ENCODE peak calls at places on chromosomes 7 and 10, in ten cellular contexts. H, J, W, G, Y, Z, R, X, O and T are unnamed samples.

GRCh38 chr10:25169740-25170139 is 5.1 kb upstream of the GPR158 start:
- DNase-seq in H (no peak), J (no peak), W (no peak), G (no peak), Y (no peak), Z (no peak), R (no peak), X (no peak), O (no peak), T (no peak)

GRCh38 chr7:42987648-42988214 is 55.6 kb downstream of the MRPL32 start:
- DNase-seq in H (no peak), J (no peak), W (no peak), G (no peak), Y (no peak), Z (no peak), R (no peak), X (no peak), O (no peak), T (no peak)

GRCh38 chr7:46189255-46189790 is 268.3 kb upstream of the IGFBP3 start:
- DNase-seq in H (no peak), J (no peak), W (no peak), G (no peak), Y (no peak), Z (no peak), R (no peak), X (no peak), O (no peak), T (no peak)

GRCh38 chr7:38309555-38309954 is 36.1 kb upstream of the TARP start:
- DNase-seq in H (no peak), J (no peak), W (no peak), G (no peak), Y (no peak), Z (no peak), R (no peak), X (no peak), O (no peak), T (no peak)

GRCh38 chr10:61733358-61733940 is 70.7 kb downstream of the CABCOCO1 start:
- DNase-seq in H (peak; percentile 47), J (no peak), W (peak; percentile 65), G (peak; percentile 73), Y (peak; percentile 64), Z (no peak), R (no peak), X (no peak), O (peak; percentile 68), T (peak; percentile 45)

GRCh38 chr7:22477876-22478450 is 22.0 kb downstream of the STEAP1B start:
- DNase-seq in H (no peak), J (no peak), W (no peak), G (peak; percentile 47), Y (no peak), Z (peak; percentile 41), R (no peak), X (no peak), O (no peak), T (no peak)

GRCh38 chr7:36182854-36183604 is 30.0 kb downstream of the EEPD1 start:
- DNase-seq in H (no peak), J (no peak), W (no peak), G (no peak), Y (no peak), Z (no peak), R (no peak), X (peak; percentile 26), O (no peak), T (no peak)

GRCh38 chr10:17213646-17214349 is 12.3 kb upstream of the TRDMT1 start:
- DNase-seq in H (no peak), J (no peak), W (peak; percentile 69), G (no peak), Y (peak; percentile 79), Z (no peak), R (no peak), X (no peak), O (no peak), T (no peak)

GRCh38 chr10:94677691-94678090 is 5.8 kb upstream of the CYP2C18 start:
- DNase-seq in H (no peak), J (no peak), W (no peak), G (no peak), Y (peak; percentile 27), Z (no peak), R (no peak), X (no peak), O (no peak), T (peak; percentile 45)

GRCh38 chr7:112866424-112866823 is 76.2 kb upstream of the TMEM168 start:
- DNase-seq in H (no peak), J (no peak), W (peak; percentile 33), G (no peak), Y (no peak), Z (no peak), R (no peak), X (no peak), O (peak; percentile 32), T (no peak)

GRCh38 chr7:1678571-1679325 is 8.7 kb downstream of the ELFN1 start:
- DNase-seq in H (no peak), J (no peak), W (no peak), G (no peak), Y (no peak), Z (no peak), R (no peak), X (no peak), O (no peak), T (no peak)

GRCh38 chr10:28676297-28676967 is 889 bp upstream of the BAMBI start:
- DNase-seq in H (no peak), J (no peak), W (no peak), G (peak; percentile 42), Y (peak; percentile 32), Z (no peak), R (no peak), X (peak; percentile 13), O (peak; percentile 24), T (no peak)

GRCh38 chr10:119190353-119190752 is 11.7 kb upstream of the PRDX3 start:
- DNase-seq in H (peak; percentile 98), J (no peak), W (peak; percentile 97), G (peak; percentile 95), Y (peak; percentile 99), Z (no peak), R (no peak), X (no peak), O (no peak), T (no peak)

GRCh38 chr7:36071605-36072004 is 81.4 kb upstream of the EEPD1 start:
- DNase-seq in H (no peak), J (no peak), W (no peak), G (peak; percentile 22), Y (no peak), Z (no peak), R (no peak), X (no peak), O (no peak), T (no peak)